ENCODE peak calls at places on chromosomes 16 and 17, in six cellular contexts. One of them, this sample, is unnamed.
A peak's percentile ranks its signal among the peaks of the same experiment; 100 is the strongest.

GRCh38 chr16:66155933-66156332 is 210.6 kb upstream of the CDH5 start:
- DNase-seq in NCI-H524 treated with DMSO at 0.1 percent for 48 hours: no peak
- DNase-seq in cardiac fibroblast: no peak
- DNase-seq in GM12892: no peak
- DNase-seq in transverse colon: no peak
- DNase-seq in neuronal stem cell: no peak
- DNase-seq in this sample: no peak

GRCh38 chr17:77523562-77523961 is 382.8 kb downstream of the SEC14L1 start:
- DNase-seq in NCI-H524 treated with DMSO at 0.1 percent for 48 hours: no peak
- DNase-seq in GM12892: no peak
- DNase-seq in cardiac fibroblast: no peak
- DNase-seq in neuronal stem cell: no peak
- DNase-seq in transverse colon: no peak
- DNase-seq in this sample: no peak

GRCh38 chr17:48055531-48056245 is 7.5 kb downstream of the NFE2L1 start:
- DNase-seq in cardiac fibroblast: peak; percentile 69
- DNase-seq in NCI-H524 treated with DMSO at 0.1 percent for 48 hours: no peak
- DNase-seq in GM12892: no peak
- DNase-seq in transverse colon: no peak
- DNase-seq in neuronal stem cell: no peak
- DNase-seq in this sample: peak; percentile 95

GRCh38 chr16:83842755-83843507 is 35.2 kb downstream of the HSBP1 start:
- DNase-seq in NCI-H524 treated with DMSO at 0.1 percent for 48 hours: no peak
- DNase-seq in transverse colon: peak; percentile 12
- DNase-seq in neuronal stem cell: no peak
- DNase-seq in cardiac fibroblast: no peak
- DNase-seq in GM12892: no peak
- DNase-seq in this sample: no peak

GRCh38 chr16:49717693-49718092 is 138.2 kb downstream of the ZNF423 start:
- DNase-seq in transverse colon: no peak
- DNase-seq in GM12892: no peak
- DNase-seq in NCI-H524 treated with DMSO at 0.1 percent for 48 hours: no peak
- DNase-seq in neuronal stem cell: no peak
- DNase-seq in cardiac fibroblast: no peak
- DNase-seq in this sample: no peak

GRCh38 chr16:23908790-23909189 is 73.0 kb downstream of the PRKCB start:
- DNase-seq in transverse colon: no peak
- DNase-seq in cardiac fibroblast: no peak
- DNase-seq in GM12892: no peak
- DNase-seq in neuronal stem cell: no peak
- DNase-seq in NCI-H524 treated with DMSO at 0.1 percent for 48 hours: no peak
- DNase-seq in this sample: no peak

GRCh38 chr16:53052519-53053501 is at the start of gene CHD9NB:
- DNase-seq in neuronal stem cell: no peak
- DNase-seq in cardiac fibroblast: peak; percentile 88
- DNase-seq in GM12892: no peak
- DNase-seq in transverse colon: peak; percentile 75
- DNase-seq in NCI-H524 treated with DMSO at 0.1 percent for 48 hours: no peak
- DNase-seq in this sample: peak; percentile 88

GRCh38 chr16:4460936-4461249 is 13.5 kb downstream of the NMRAL1 start:
- DNase-seq in GM12892: no peak
- DNase-seq in transverse colon: no peak
- DNase-seq in neuronal stem cell: no peak
- DNase-seq in NCI-H524 treated with DMSO at 0.1 percent for 48 hours: no peak
- DNase-seq in cardiac fibroblast: no peak
- DNase-seq in this sample: no peak

GRCh38 chr16:68281368-68282063 is 17.2 kb downstream of the SLC7A6 start:
- DNase-seq in neuronal stem cell: no peak
- DNase-seq in GM12892: no peak
- DNase-seq in NCI-H524 treated with DMSO at 0.1 percent for 48 hours: no peak
- DNase-seq in cardiac fibroblast: no peak
- DNase-seq in transverse colon: no peak
- DNase-seq in this sample: no peak

GRCh38 chr17:62902573-62903229 is 63.3 kb upstream of the TANC2 start:
- DNase-seq in cardiac fibroblast: peak; percentile 10
- DNase-seq in transverse colon: no peak
- DNase-seq in neuronal stem cell: no peak
- DNase-seq in NCI-H524 treated with DMSO at 0.1 percent for 48 hours: no peak
- DNase-seq in GM12892: no peak
- DNase-seq in this sample: no peak

GRCh38 chr16:84326545-84326944 is 31.9 kb downstream of the WFDC1 start:
- DNase-seq in NCI-H524 treated with DMSO at 0.1 percent for 48 hours: no peak
- DNase-seq in GM12892: no peak
- DNase-seq in cardiac fibroblast: no peak
- DNase-seq in transverse colon: no peak
- DNase-seq in neuronal stem cell: no peak
- DNase-seq in this sample: no peak

GRCh38 chr16:22625948-22626347 is 115.3 kb downstream of the NPIPB5 start:
- DNase-seq in NCI-H524 treated with DMSO at 0.1 percent for 48 hours: no peak
- DNase-seq in GM12892: no peak
- DNase-seq in neuronal stem cell: no peak
- DNase-seq in cardiac fibroblast: no peak
- DNase-seq in transverse colon: no peak
- DNase-seq in this sample: no peak

GRCh38 chr17:40703652-40704051 is at the start of gene KRT24:
- DNase-seq in NCI-H524 treated with DMSO at 0.1 percent for 48 hours: no peak
- DNase-seq in GM12892: no peak
- DNase-seq in transverse colon: no peak
- DNase-seq in neuronal stem cell: no peak
- DNase-seq in cardiac fibroblast: no peak
- DNase-seq in this sample: no peak

GRCh38 chr17:38852771-38853291 is 690 bp downstream of the RPL23 start:
- DNase-seq in transverse colon: no peak
- DNase-seq in GM12892: no peak
- DNase-seq in NCI-H524 treated with DMSO at 0.1 percent for 48 hours: no peak
- DNase-seq in neuronal stem cell: no peak
- DNase-seq in cardiac fibroblast: no peak
- DNase-seq in this sample: peak; percentile 26

This sample was measured in fibroblast of lung.